ENCODE peak calls at places on chromosomes 2 and 18, in five cellular contexts. One of them, this sample, is unnamed.

GRCh38 chr18:8926464-8926863 is 176.0 kb upstream of the NDUFV2 start:
- DNase-seq in A549: no peak
- DNase-seq in right cardiac atrium: no peak
- DNase-seq in small intestine: no peak
- DNase-seq in suprapubic skin: no peak
- DNase-seq in this sample: no peak

GRCh38 chr2:97660775-97661417 is 2.9 kb downstream of the ACTR1B start:
- DNase-seq in small intestine: no peak
- DNase-seq in A549: no peak
- DNase-seq in suprapubic skin: no peak
- DNase-seq in right cardiac atrium: no peak
- DNase-seq in this sample: peak

GRCh38 chr18:77059294-77059916 is 73.2 kb downstream of the MBP start:
- DNase-seq in A549: peak
- DNase-seq in right cardiac atrium: no peak
- DNase-seq in suprapubic skin: no peak
- DNase-seq in small intestine: peak
- DNase-seq in this sample: no peak

GRCh38 chr2:204645018-204645775 is 99.9 kb downstream of the PARD3B start:
- DNase-seq in suprapubic skin: no peak
- DNase-seq in right cardiac atrium: no peak
- DNase-seq in small intestine: no peak
- DNase-seq in A549: peak
- DNase-seq in this sample: no peak

GRCh38 chr2:192286093-192286701 is 91.5 kb upstream of the TMEFF2 start:
- DNase-seq in A549: no peak
- DNase-seq in suprapubic skin: no peak
- DNase-seq in right cardiac atrium: peak
- DNase-seq in small intestine: peak
- DNase-seq in this sample: no peak

GRCh38 chr2:43818761-43819160 is 19.9 kb downstream of the ABCG5 start:
- DNase-seq in right cardiac atrium: peak
- DNase-seq in suprapubic skin: no peak
- DNase-seq in A549: no peak
- DNase-seq in small intestine: peak
- DNase-seq in this sample: no peak

GRCh38 chr2:42828487-42829416 is 36.4 kb upstream of the HAAO start:
- DNase-seq in right cardiac atrium: peak
- DNase-seq in suprapubic skin: no peak
- DNase-seq in small intestine: peak
- DNase-seq in A549: peak
- DNase-seq in this sample: peak

GRCh38 chr2:234395801-234396478 is 100.9 kb downstream of the ARL4C start:
- DNase-seq in small intestine: no peak
- DNase-seq in right cardiac atrium: no peak
- DNase-seq in A549: no peak
- DNase-seq in suprapubic skin: no peak
- DNase-seq in this sample: no peak

GRCh38 chr18:49431563-49431962 is 28.9 kb downstream of the DYM start:
- DNase-seq in A549: no peak
- DNase-seq in right cardiac atrium: no peak
- DNase-seq in suprapubic skin: no peak
- DNase-seq in small intestine: no peak
- DNase-seq in this sample: no peak

GRCh38 chr2:18435425-18436037 is 124.9 kb downstream of the RDH14 start:
- DNase-seq in small intestine: peak
- DNase-seq in suprapubic skin: no peak
- DNase-seq in A549: peak
- DNase-seq in right cardiac atrium: no peak
- DNase-seq in this sample: no peak

GRCh38 chr2:3766824-3767223 is 63.4 kb downstream of the DCDC2C start:
- DNase-seq in small intestine: no peak
- DNase-seq in A549: no peak
- DNase-seq in right cardiac atrium: no peak
- DNase-seq in suprapubic skin: no peak
- DNase-seq in this sample: no peak

GRCh38 chr18:25826823-25827617 is 263.4 kb downstream of the SS18 start:
- DNase-seq in small intestine: no peak
- DNase-seq in A549: no peak
- DNase-seq in suprapubic skin: no peak
- DNase-seq in right cardiac atrium: no peak
- DNase-seq in this sample: no peak

GRCh38 chr2:200252661-200253067 is 53.8 kb upstream of the SPATS2L start:
- DNase-seq in small intestine: no peak
- DNase-seq in A549: no peak
- DNase-seq in suprapubic skin: no peak
- DNase-seq in right cardiac atrium: no peak
- DNase-seq in this sample: no peak

GRCh38 chr2:127641846-127642510 is 4.0 kb upstream of the GPR17 start:
- DNase-seq in right cardiac atrium: peak
- DNase-seq in small intestine: no peak
- DNase-seq in A549: no peak
- DNase-seq in suprapubic skin: no peak
- DNase-seq in this sample: no peak

GRCh38 chr2:163808406-163808805 is 72.6 kb upstream of the FIGN start:
- DNase-seq in suprapubic skin: no peak
- DNase-seq in right cardiac atrium: no peak
- DNase-seq in small intestine: no peak
- DNase-seq in A549: no peak
- DNase-seq in this sample: no peak

GRCh38 chr18:63259581-63259830 is 60.1 kb downstream of the BCL2 start:
- DNase-seq in small intestine: peak
- DNase-seq in A549: no peak
- DNase-seq in suprapubic skin: no peak
- DNase-seq in right cardiac atrium: no peak
- DNase-seq in this sample: no peak

GRCh38 chr2:174717916-174718315 is 46.4 kb downstream of the CHRNA1 start:
- DNase-seq in right cardiac atrium: no peak
- DNase-seq in suprapubic skin: no peak
- DNase-seq in small intestine: no peak
- DNase-seq in A549: no peak
- DNase-seq in this sample: no peak

GRCh38 chr2:109237792-109238191 is 108.8 kb downstream of the SH3RF3 start:
- DNase-seq in right cardiac atrium: no peak
- DNase-seq in A549: no peak
- DNase-seq in small intestine: no peak
- DNase-seq in suprapubic skin: no peak
- DNase-seq in this sample: no peak

GRCh38 chr2:119086327-119086726 is 72.2 kb downstream of the C1QL2 start:
- DNase-seq in suprapubic skin: no peak
- DNase-seq in small intestine: no peak
- DNase-seq in A549: no peak
- DNase-seq in right cardiac atrium: no peak
- DNase-seq in this sample: no peak

GRCh38 chr2:105736145-105736544 is 8.6 kb upstream of the NCK2 start:
- DNase-seq in suprapubic skin: no peak
- DNase-seq in A549: no peak
- DNase-seq in small intestine: no peak
- DNase-seq in right cardiac atrium: no peak
- DNase-seq in this sample: no peak

GRCh38 chr18:54608008-54608642 is 17.1 kb downstream of the DYNAP start:
- DNase-seq in A549: no peak
- DNase-seq in right cardiac atrium: no peak
- DNase-seq in suprapubic skin: no peak
- DNase-seq in small intestine: peak
- DNase-seq in this sample: no peak
- H3K4me3 ChIP-seq in A549: peak
- H3K4me3 ChIP-seq in right cardiac atrium: no peak
- H3K4me3 ChIP-seq in suprapubic skin: peak
- H3K4me3 ChIP-seq in small intestine: peak
- H3K4me3 ChIP-seq in this sample: peak

GRCh38 chr18:68983126-68983525 is 185.2 kb downstream of the CCDC102B start:
- DNase-seq in A549: no peak
- DNase-seq in suprapubic skin: no peak
- DNase-seq in small intestine: no peak
- DNase-seq in right cardiac atrium: no peak
- DNase-seq in this sample: no peak

GRCh38 chr18:68985172-68985820 is 187.4 kb downstream of the CCDC102B start:
- DNase-seq in A549: no peak
- DNase-seq in suprapubic skin: no peak
- DNase-seq in right cardiac atrium: no peak
- DNase-seq in small intestine: no peak
- DNase-seq in this sample: no peak

GRCh38 chr18:68979737-68980136 is 181.9 kb downstream of the CCDC102B start:
- DNase-seq in right cardiac atrium: no peak
- DNase-seq in suprapubic skin: no peak
- DNase-seq in A549: no peak
- DNase-seq in small intestine: no peak
- DNase-seq in this sample: no peak

GRCh38 chr18:68984342-68984741 is 186.5 kb downstream of the CCDC102B start:
- DNase-seq in A549: no peak
- DNase-seq in right cardiac atrium: no peak
- DNase-seq in suprapubic skin: no peak
- DNase-seq in small intestine: no peak
- DNase-seq in this sample: no peak
- H3K27ac ChIP-seq in A549: no peak
- H3K27ac ChIP-seq in right cardiac atrium: no peak
- H3K27ac ChIP-seq in suprapubic skin: no peak
- H3K27ac ChIP-seq in small intestine: no peak
- H3K27ac ChIP-seq in this sample: no peak

GRCh38 chr2:199160677-199161465 is 296.9 kb downstream of the SATB2 start:
- DNase-seq in A549: no peak
- DNase-seq in suprapubic skin: no peak
- DNase-seq in small intestine: peak
- DNase-seq in right cardiac atrium: no peak
- DNase-seq in this sample: no peak
- H3K4me3 ChIP-seq in A549: no peak
- H3K4me3 ChIP-seq in suprapubic skin: no peak
- H3K4me3 ChIP-seq in small intestine: no peak
- H3K4me3 ChIP-seq in right cardiac atrium: no peak
- H3K4me3 ChIP-seq in this sample: no peak

DNA sequence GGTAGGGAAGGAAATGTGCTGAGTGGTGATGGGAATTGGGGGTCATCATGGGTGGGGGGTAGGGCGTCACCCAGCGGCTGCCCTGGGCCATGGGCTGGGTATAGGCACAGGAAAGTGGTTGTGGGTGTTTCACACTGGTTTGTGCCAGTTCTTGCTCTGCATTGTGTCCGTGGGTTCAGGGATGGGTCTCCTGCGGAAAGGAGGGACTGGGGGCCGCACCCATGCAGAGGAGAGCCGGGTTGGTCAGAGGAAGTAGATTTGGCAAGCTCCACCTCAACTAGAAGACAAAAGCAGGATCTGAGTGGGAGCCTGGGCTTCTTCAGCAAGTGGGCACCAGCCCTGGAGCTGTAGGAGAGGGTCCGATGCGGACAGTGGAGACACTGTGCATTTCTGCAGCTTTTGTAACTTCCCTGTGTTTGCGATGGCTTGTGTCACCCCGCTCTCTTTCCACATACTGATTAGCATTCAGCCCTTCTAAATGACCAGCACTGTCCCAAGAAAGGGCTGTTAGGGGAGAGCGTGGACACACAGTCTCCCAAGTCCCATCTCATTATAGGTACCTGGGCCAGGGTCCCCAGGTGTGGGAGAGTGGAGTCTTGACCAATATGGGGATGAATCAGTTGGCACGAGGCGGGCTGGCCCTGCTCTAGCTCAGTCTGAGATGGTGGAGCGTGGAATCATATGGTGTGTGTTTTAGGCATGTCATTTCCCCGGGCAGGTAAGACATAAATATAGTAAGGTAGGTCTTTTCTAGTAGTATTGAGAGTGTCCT is 67.2 kb downstream of the LRRFIP1 start:
- DNase-seq in suprapubic skin: no peak
- DNase-seq in right cardiac atrium: no peak
- DNase-seq in small intestine: no peak
- DNase-seq in A549: no peak
- DNase-seq in this sample: peak
- H3K27ac ChIP-seq in suprapubic skin: peak
- H3K27ac ChIP-seq in right cardiac atrium: peak
- H3K27ac ChIP-seq in small intestine: peak
- H3K27ac ChIP-seq in A549: peak
- H3K27ac ChIP-seq in this sample: peak

GRCh38 chr18:13629841-13630747 is 96.3 kb downstream of the FAM210A start:
- DNase-seq in A549: peak
- DNase-seq in right cardiac atrium: peak
- DNase-seq in suprapubic skin: peak
- DNase-seq in small intestine: peak
- DNase-seq in this sample: no peak
- H3K4me3 ChIP-seq in A549: no peak
- H3K4me3 ChIP-seq in right cardiac atrium: no peak
- H3K4me3 ChIP-seq in suprapubic skin: no peak
- H3K4me3 ChIP-seq in small intestine: no peak
- H3K4me3 ChIP-seq in this sample: no peak

DNA sequence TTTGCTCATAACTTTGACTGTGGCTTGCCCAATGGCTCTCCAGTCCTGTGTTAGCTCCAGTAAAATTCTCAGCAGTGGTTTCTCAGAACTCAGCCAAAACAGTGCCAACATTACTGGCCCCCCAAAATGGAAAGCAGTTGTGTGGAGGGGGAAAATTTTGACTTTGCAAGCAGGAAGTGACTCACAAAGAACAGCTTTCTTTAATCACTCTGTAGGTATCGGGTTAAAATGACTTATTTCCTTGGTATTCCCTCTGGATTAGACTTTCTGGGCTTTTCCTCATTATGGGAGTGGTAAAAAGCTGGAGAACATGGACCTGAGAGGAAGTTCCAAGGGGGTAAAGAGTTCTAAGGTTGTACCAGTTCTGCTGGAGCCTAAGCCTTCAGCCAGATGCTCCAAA is 175.7 kb upstream of the RND3 start:
- DNase-seq in small intestine: no peak
- DNase-seq in suprapubic skin: no peak
- DNase-seq in A549: no peak
- DNase-seq in right cardiac atrium: no peak
- DNase-seq in this sample: no peak
- H3K27ac ChIP-seq in small intestine: no peak
- H3K27ac ChIP-seq in suprapubic skin: no peak
- H3K27ac ChIP-seq in A549: peak
- H3K27ac ChIP-seq in right cardiac atrium: no peak
- H3K27ac ChIP-seq in this sample: no peak

GRCh38 chr18:44678725-44679055 is 2.0 kb upstream of the SETBP1 start:
- DNase-seq in A549: no peak
- DNase-seq in suprapubic skin: no peak
- DNase-seq in right cardiac atrium: no peak
- DNase-seq in small intestine: no peak
- DNase-seq in this sample: no peak
- H3K4me3 ChIP-seq in A549: peak
- H3K4me3 ChIP-seq in suprapubic skin: peak
- H3K4me3 ChIP-seq in right cardiac atrium: no peak
- H3K4me3 ChIP-seq in small intestine: no peak
- H3K4me3 ChIP-seq in this sample: peak

GRCh38 chr2:84919885-84920580 is 14.6 kb downstream of the TMSB10 start:
- DNase-seq in suprapubic skin: no peak
- DNase-seq in right cardiac atrium: no peak
- DNase-seq in A549: peak
- DNase-seq in small intestine: peak
- DNase-seq in this sample: peak
- H3K27ac ChIP-seq in suprapubic skin: peak
- H3K27ac ChIP-seq in right cardiac atrium: peak
- H3K27ac ChIP-seq in A549: peak
- H3K27ac ChIP-seq in small intestine: peak
- H3K27ac ChIP-seq in this sample: peak

This sample was measured in kidney.